ENCODE peak calls at places on chromosomes 6 and 20, in six cellular contexts. B, F, Q, D, R and K are unnamed samples.

GRCh38 chr20:36644032-36644712 is 1.8 kb downstream of the SLA2 start:
- DNase-seq in B (no peak), F (no peak), Q (no peak), D (peak), R (no peak), K (no peak)

GRCh38 chr20:11585752-11586352 is 331.8 kb upstream of the BTBD3 start:
- DNase-seq in B (no peak), F (no peak), Q (peak), D (no peak), R (peak), K (no peak)

GRCh38 chr20:64068381-64069208 is 5.6 kb downstream of the TCEA2 start:
- DNase-seq in B (no peak), F (no peak), Q (no peak), D (no peak), R (no peak), K (no peak)

GRCh38 chr6:44028767-44029166 is 98.5 kb downstream of the MRPL14 start:
- DNase-seq in B (no peak), F (no peak), Q (no peak), D (no peak), R (no peak), K (no peak)

GRCh38 chr6:81304486-81304885 is 448.0 kb downstream of the TENT5A start:
- DNase-seq in B (no peak), F (no peak), Q (no peak), D (no peak), R (no peak), K (no peak)

GRCh38 chr6:64250126-64250525 is 614.5 kb downstream of the PHF3 start:
- DNase-seq in B (no peak), F (peak), Q (no peak), D (no peak), R (no peak), K (no peak)

GRCh38 chr6:34062815-34063214 is 83.1 kb downstream of the GRM4 start:
- DNase-seq in B (no peak), F (no peak), Q (no peak), D (no peak), R (no peak), K (no peak)

GRCh38 chr6:160992323-160993314 is 1.1 kb downstream of the MAP3K4 start:
- DNase-seq in B (peak), F (no peak), Q (peak), D (peak), R (peak), K (no peak)

GRCh38 chr6:33824461-33825154 is 20.8 kb upstream of the MLN start:
- DNase-seq in B (no peak), F (no peak), Q (no peak), D (peak), R (peak), K (no peak)

GRCh38 chr6:138722425-138723371 is 50.9 kb upstream of the CCDC28A start:
- DNase-seq in B (no peak), F (no peak), Q (peak), D (no peak), R (peak), K (no peak)

GRCh38 chr6:159852877-159853276 is 37.9 kb upstream of the MAS1 start:
- DNase-seq in B (no peak), F (no peak), Q (peak), D (peak), R (no peak), K (no peak)

GRCh38 chr6:5707646-5708045 is 299.1 kb downstream of the NRN1 start:
- DNase-seq in B (no peak), F (no peak), Q (no peak), D (no peak), R (no peak), K (peak)

GRCh38 chr20:36421641-36422040 is 115.5 kb downstream of the DLGAP4 start:
- DNase-seq in B (no peak), F (no peak), Q (no peak), D (no peak), R (no peak), K (no peak)

GRCh38 chr20:33343521-33343920 is 57.8 kb downstream of the CDK5RAP1 start:
- DNase-seq in B (no peak), F (no peak), Q (no peak), D (no peak), R (no peak), K (no peak)

GRCh38 chr6:75546401-75546800 is 52.8 kb upstream of the FILIP1 start:
- DNase-seq in B (peak), F (no peak), Q (no peak), D (no peak), R (no peak), K (no peak)

GRCh38 chr6:70980800-70981199 is 23.9 kb upstream of the B3GAT2 start:
- DNase-seq in B (no peak), F (no peak), Q (no peak), D (no peak), R (no peak), K (no peak)

GRCh38 chr20:56636701-56637100 is 7.6 kb downstream of the TFAP2C start:
- DNase-seq in B (no peak), F (no peak), Q (no peak), D (no peak), R (peak), K (no peak)

GRCh38 chr20:63029358-63030121 is 22.8 kb upstream of the BHLHE23 start:
- DNase-seq in B (no peak), F (no peak), Q (no peak), D (no peak), R (no peak), K (no peak)

GRCh38 chr20:58570181-58570859 is 55.1 kb upstream of the APCDD1L start:
- DNase-seq in B (no peak), F (no peak), Q (no peak), D (no peak), R (no peak), K (no peak)

GRCh38 chr6:18047406-18047805 is 60.0 kb upstream of the KIF13A start:
- DNase-seq in B (no peak), F (peak), Q (no peak), D (peak), R (peak), K (peak)

GRCh38 chr20:10581823-10582222 is 92.0 kb downstream of the JAG1 start:
- DNase-seq in B (no peak), F (no peak), Q (no peak), D (no peak), R (peak), K (no peak)

GRCh38 chr6:150079604-150080003 is 10.7 kb upstream of the ULBP3 start:
- DNase-seq in B (no peak), F (no peak), Q (no peak), D (no peak), R (no peak), K (no peak)

GRCh38 chr20:33339515-33340058 is 56.6 kb downstream of the BPIFB1 start:
- DNase-seq in B (no peak), F (no peak), Q (no peak), D (no peak), R (no peak), K (no peak)

GRCh38 chr6:101761124-101761601 is 367.7 kb downstream of the GRIK2 start:
- DNase-seq in B (no peak), F (peak), Q (peak), D (no peak), R (peak), K (no peak)

GRCh38 chr20:17083738-17084137 is 143.1 kb upstream of the PCSK2 start:
- DNase-seq in B (no peak), F (no peak), Q (peak), D (no peak), R (no peak), K (no peak)
- TF ChIP-seq CTCF in B (no peak), F (no peak), Q (no peak), D (no peak), R (no peak), K (no peak)

GRCh38 chr6:139996253-139996834 is 621.9 kb upstream of the CITED2 start:
- DNase-seq in B (no peak), F (no peak), Q (peak), D (no peak), R (no peak), K (no peak)
- TF ChIP-seq CTCF in B (peak), F (no peak), Q (peak), D (no peak), R (peak), K (peak)

GRCh38 chr20:9392892-9393857 is 121.2 kb upstream of the LAMP5 start:
- DNase-seq in B (peak), F (no peak), Q (peak), D (peak), R (peak), K (peak)
- TF ChIP-seq CTCF in B (peak), F (peak), Q (peak), D (peak), R (peak), K (peak)

DNA sequence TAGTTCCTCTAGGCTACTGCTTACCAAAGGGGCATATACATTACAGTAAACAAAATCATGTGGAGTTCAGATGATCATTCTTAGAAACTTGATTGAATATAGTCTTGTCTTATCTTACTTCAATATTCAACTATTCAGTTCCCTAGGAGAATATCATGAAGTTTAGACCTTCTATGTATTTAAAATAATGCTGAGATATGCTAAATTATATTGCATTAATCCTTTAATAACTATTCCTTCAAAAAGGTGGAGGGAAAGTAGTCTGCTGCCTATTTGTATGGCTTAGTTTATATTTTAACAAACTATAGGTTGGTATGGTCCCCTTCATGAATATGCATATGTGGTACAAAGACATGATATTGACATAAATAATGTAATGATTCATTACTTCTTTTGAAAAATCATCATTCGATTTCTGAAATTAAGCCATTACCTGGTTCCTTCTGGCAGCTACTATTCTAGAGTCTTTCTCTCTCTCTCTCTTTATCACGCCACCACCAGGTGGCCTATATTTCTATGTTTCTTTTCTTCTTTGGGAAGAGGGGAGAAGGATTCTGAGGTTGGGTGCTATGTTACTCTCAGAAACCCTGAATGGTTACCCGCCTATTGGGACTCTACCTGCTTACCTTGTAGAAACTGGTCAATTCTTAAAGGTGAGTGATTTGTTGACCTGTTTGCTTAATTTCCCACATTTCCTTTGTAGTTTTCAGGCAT is 855.8 kb downstream of the HACE1 start:
- DNase-seq in B (no peak), F (no peak), Q (no peak), D (no peak), R (no peak), K (no peak)
- TF ChIP-seq CTCF in B (no peak), F (no peak), Q (peak), D (no peak), R (no peak), K (peak)